ENCODE peak calls at places on chromosomes 13 and 19, in four cellular contexts. L is GM23248, V is fibroblast of lung, K is GM23338. H is an unnamed sample.
A peak's percentile ranks its signal among the peaks of the same experiment; 100 is the strongest.

GRCh38 chr13:40402931-40403412 is 263.5 kb downstream of the FOXO1 start:
- DNase-seq in V (peak; percentile 90), K (peak; percentile 18), L (peak; percentile 72), H (no peak)

GRCh38 chr13:59543418-59543817 is 620.3 kb downstream of the DIAPH3 start:
- DNase-seq in K (no peak), L (no peak), V (no peak), H (peak; percentile 93)

GRCh38 chr19:43760941-43761340 is 6.2 kb upstream of the SMG9 start:
- DNase-seq in K (no peak), V (peak; percentile 48), L (no peak), H (no peak)

GRCh38 chr19:37342753-37343152 is 28.1 kb upstream of the ZNF527 start:
- DNase-seq in L (peak; percentile 11), K (no peak), V (no peak), H (no peak)

GRCh38 chr13:21823416-21823815 is 152.5 kb downstream of the FGF9 start:
- DNase-seq in L (no peak), V (no peak), K (no peak), H (no peak)

GRCh38 chr13:93309886-93310520 is 83.4 kb downstream of the GPC6 start:
- DNase-seq in V (peak; percentile 83), K (no peak), L (peak; percentile 87), H (peak; percentile 58)

GRCh38 chr13:91162180-91162579 is 185.3 kb upstream of the MIR17HG start:
- DNase-seq in V (no peak), K (peak; percentile 59), L (no peak), H (peak; percentile 13)

GRCh38 chr19:41546386-41546789 is 29.6 kb upstream of the CEACAM21 start:
- DNase-seq in V (no peak), K (no peak), L (no peak), H (no peak)

GRCh38 chr19:12825259-12826131 is 8.9 kb downstream of the RTBDN start:
- DNase-seq in K (peak; percentile 96), V (no peak), L (peak; percentile 44), H (peak; percentile 75)

GRCh38 chr19:10151521-10151920 is 31.8 kb upstream of the EIF3G start:
- DNase-seq in K (no peak), L (no peak), V (no peak), H (no peak)

GRCh38 chr13:112055032-112055416 is 11.9 kb upstream of the SOX1 start:
- DNase-seq in K (no peak), V (no peak), L (no peak), H (peak; percentile 28)

GRCh38 chr13:112055417-112056206 is 11.3 kb upstream of the SOX1 start:
- DNase-seq in K (peak; percentile 56), V (no peak), L (no peak), H (no peak)

GRCh38 chr13:112053167-112053743 is 13.7 kb upstream of the SOX1 start:
- DNase-seq in L (no peak), V (no peak), K (peak; percentile 70), H (no peak)

GRCh38 chr13:112054616-112055015 is 12.3 kb upstream of the SOX1 start:
- DNase-seq in K (no peak), V (no peak), L (no peak), H (no peak)

DNA sequence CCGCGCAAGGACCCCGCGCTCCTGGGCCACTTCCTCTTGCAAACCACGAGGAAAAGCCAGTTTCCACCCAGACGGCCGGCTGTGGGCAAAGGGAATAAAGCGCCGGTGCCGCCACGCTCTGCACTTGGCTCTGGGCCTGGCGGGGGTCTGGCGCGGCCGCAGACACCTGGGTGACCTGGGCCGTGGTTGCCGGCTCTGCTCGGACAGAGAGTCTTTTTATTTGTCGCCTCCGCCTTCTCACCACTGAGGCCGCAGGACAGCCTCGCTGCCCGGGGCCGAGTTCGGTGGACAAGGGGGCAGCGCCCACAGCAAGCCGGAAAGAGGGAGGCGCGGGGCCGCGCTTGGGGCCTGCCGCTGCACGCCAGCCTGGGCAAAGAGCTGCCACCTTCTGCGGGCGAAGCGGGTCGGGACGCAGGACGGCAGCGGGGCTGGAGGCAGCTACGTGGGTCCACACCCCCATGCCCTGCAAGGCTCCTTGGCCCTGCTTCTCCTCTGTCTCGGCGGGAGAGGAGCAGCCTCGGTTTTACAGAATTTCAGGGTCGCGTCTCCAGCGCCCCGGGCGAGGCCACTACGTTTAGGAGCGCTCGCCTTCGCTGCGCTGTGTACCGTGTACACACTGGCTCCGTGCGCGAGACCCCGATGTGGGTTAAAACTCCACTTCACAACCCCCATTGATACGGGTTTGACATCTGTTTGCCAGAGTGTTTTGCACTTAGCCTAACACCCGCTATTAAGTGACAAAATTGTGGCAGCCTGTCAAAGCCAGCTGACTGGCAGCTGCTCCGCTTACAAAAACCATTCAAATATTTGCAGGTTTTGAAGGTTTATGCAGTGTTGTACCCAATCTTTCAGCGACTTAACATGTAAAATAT is 13.0 kb upstream of the SOX1 start:
- DNase-seq in V (no peak), K (peak; percentile 50), L (no peak), H (no peak)
- TF ChIP-seq EZH2 in V (peak; percentile 58), K (peak; percentile 85), L (no peak), H (no peak)

GRCh38 chr19:49589391-49589790 is 1.6 kb upstream of the PRR12 start:
- DNase-seq in V (no peak), L (no peak), K (no peak), H (no peak)
- TF ChIP-seq EZH2 in V (no peak), L (no peak), K (no peak), H (no peak)

GRCh38 chr19:17795495-17795856 is 538 bp downstream of the B3GNT3 start:
- DNase-seq in V (no peak), L (no peak), K (no peak), H (no peak)
- TF ChIP-seq EZH2 in V (no peak), L (no peak), K (no peak), H (no peak)

GRCh38 chr13:27917121-27917947 is 2.5 kb upstream of the PDX1 start:
- DNase-seq in V (no peak), K (peak; percentile 67), L (no peak), H (no peak)
- TF ChIP-seq EZH2 in V (peak; percentile 62), K (peak; percentile 83), L (peak; percentile 89), H (peak; percentile 84)

GRCh38 chr13:27979001-27979643 is 9.4 kb downstream of the URAD start:
- DNase-seq in K (peak; percentile 66), L (no peak), V (no peak), H (no peak)

GRCh38 chr13:27975579-27976361 is 6.7 kb upstream of the CDX2 start:
- DNase-seq in L (no peak), V (no peak), K (no peak), H (no peak)

GRCh38 chr13:27976362-27977177 is 7.5 kb upstream of the CDX2 start:
- DNase-seq in K (no peak), V (no peak), L (no peak), H (no peak)

GRCh38 chr13:27978301-27978968 is 9.3 kb upstream of the CDX2 start:
- DNase-seq in L (no peak), V (no peak), K (peak; percentile 85), H (no peak)

DNA sequence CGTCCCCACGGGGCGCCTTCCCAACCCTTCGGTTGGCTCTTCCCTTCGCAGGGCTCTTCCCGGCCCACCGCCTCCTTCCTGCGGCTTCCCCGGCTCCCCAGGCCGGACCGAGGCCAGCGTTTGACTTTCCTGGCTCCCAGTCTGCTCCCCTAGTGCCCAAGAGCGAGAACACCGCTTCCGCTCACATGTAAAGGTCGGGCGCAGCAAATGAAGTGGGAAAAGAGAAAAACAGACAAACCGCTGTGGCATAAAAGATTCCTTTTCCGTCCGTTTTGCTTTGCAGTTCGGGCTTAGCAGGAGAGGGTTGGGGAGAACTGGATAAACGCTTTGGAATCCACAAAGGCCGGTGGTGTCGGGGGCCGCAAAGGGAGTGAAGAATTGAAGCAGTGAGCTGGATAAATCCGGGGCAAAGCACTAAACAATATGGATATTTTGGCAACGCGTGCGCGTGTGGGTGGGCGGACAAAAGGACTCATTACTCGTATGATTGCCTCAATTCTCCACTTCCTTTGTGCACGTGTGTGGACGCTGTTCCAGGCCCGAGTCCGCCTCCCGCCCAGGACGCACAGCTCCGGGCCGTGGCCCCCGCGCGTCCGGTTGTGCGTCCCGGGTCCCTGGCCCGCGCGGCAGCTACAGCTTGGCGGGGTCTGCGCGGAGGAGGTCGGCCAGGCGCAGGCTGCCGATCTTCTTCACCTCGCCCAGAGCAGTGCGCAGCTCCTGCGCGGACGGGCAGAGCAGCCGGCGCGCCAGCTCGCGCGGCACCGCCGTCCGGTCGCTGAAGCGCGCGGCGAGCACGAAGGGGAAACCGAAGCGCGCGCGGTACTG is 8.6 kb upstream of the CDX2 start:
- DNase-seq in L (peak; percentile 39), K (peak; percentile 81), V (no peak), H (peak; percentile 22)
- TF ChIP-seq EZH2 in L (peak; percentile 95), K (peak; percentile 100), V (no peak), H (peak; percentile 97)

DNA sequence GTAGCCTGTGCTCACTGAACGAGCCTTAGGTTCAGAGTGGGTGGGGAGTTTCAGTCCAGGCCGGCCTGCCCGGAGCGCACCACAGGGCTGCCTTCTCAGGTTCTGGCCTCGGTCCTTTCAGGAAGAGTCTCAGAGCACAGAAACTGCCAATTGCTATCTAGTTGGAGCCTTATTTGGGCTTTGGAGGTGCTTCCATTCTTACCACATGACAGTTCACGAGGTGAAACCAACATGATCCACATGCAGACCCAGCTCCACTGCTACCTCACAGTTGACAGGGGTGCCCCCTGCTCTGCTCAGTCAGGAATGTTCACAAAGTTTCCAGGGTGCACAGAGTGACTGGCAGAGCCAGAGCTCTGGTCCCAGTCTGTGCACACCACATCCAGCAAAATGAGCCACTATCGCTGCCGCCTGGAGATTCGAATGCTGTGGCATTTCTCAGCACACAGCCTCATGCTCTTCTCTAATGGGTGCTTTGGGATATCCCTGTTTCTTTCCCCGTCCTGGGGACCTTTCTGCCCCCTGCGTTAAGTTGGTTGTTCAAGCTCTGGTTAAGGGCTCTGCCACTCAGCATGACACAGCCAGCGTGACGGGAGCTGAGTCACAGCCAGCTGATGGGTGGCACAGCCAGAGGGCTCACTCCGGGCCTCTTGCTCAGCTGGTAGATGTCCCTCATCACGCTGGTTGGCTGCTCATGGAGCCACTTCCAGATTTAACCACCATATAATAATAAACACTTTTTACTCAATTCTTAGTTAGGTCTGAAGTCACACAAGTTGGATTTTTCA is 7.5 kb upstream of the SACS start:
- DNase-seq in L (no peak), V (no peak), K (no peak), H (peak; percentile 7)
- TF ChIP-seq EZH2 in L (no peak), V (no peak), K (no peak), H (no peak)

GRCh38 chr19:53957448-53958167 is 5.1 kb upstream of the CACNG8 start:
- DNase-seq in V (no peak), L (no peak), K (peak; percentile 85), H (no peak)
- TF ChIP-seq EZH2 in V (peak; percentile 71), L (no peak), K (no peak), H (no peak)

DNA sequence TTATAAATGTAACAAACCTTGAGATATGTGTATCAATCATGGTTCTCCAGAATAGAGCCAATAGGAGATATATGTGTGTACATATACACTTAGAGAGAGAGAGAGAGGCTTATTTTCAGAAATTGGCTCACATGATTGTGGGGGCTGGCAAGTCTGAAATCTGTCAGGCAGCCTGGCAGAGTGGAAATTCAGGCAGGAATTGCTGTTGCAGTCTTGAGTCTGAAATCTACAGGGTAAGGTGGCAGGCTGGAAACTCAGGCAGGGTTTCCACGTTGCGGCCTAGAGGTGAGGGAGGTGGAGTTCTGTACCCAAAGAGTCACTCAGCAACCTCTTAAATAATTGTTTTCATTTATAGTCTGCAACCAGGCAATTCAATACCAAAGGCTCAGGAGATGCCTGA is 218.4 kb downstream of the B3GLCT start:
- DNase-seq in L (no peak), V (no peak), K (no peak), H (no peak)
- TF ChIP-seq EZH2 in L (no peak), V (no peak), K (no peak), H (no peak)